ENCODE peak calls at places on chromosomes 13 and 19, in ten cellular contexts. O, E, C, J, M, I, H, S, U and N are unnamed samples.

GRCh38 chr13:93698016-93698613 is 471.5 kb downstream of the GPC6 start:
- DNase-seq in C (no peak), E (no peak), M (no peak), U (no peak), H (no peak), S (no peak), I (peak), O (no peak), J (no peak), N (no peak)

GRCh38 chr19:46579286-46579944 is 21.7 kb upstream of the CALM3 start:
- DNase-seq in M (peak), U (no peak), S (peak), I (no peak), O (no peak), J (peak), C (no peak), H (no peak), E (peak), N (no peak)

GRCh38 chr13:40063278-40063698 is 407.8 kb downstream of the COG6 start:
- DNase-seq in U (no peak), E (no peak), H (no peak), M (no peak), J (no peak), I (peak), C (no peak), S (no peak), O (peak), N (no peak)

GRCh38 chr13:28406728-28407266 is 88.1 kb downstream of the FLT1 start:
- DNase-seq in J (no peak), H (no peak), M (no peak), I (no peak), C (no peak), U (no peak), O (no peak), E (no peak), S (no peak), N (no peak)

GRCh38 chr13:64723735-64724134 is 2506.4 kb downstream of the PCDH9 start:
- DNase-seq in I (peak), U (no peak), C (no peak), M (no peak), O (no peak), S (no peak), E (no peak), J (no peak), H (no peak), N (no peak)

GRCh38 chr13:41590643-41591042 is 133.3 kb downstream of the RGCC start:
- DNase-seq in J (no peak), H (no peak), E (no peak), O (no peak), M (no peak), I (no peak), C (no peak), S (no peak), U (no peak), N (no peak)

GRCh38 chr13:60267498-60268202 is 103.9 kb upstream of the DIAPH3 start:
- DNase-seq in O (no peak), U (no peak), J (no peak), E (no peak), H (no peak), S (no peak), M (no peak), I (no peak), C (no peak), N (no peak)

GRCh38 chr19:44600466-44600865 is 12.9 kb upstream of the IGSF23 start:
- DNase-seq in E (no peak), J (no peak), H (no peak), O (no peak), S (no peak), C (no peak), I (no peak), U (no peak), M (no peak), N (no peak)

GRCh38 chr13:43597599-43597945 is 189.2 kb downstream of the ENOX1 start:
- DNase-seq in E (no peak), O (no peak), U (no peak), C (no peak), M (no peak), I (no peak), H (no peak), S (no peak), J (no peak), N (no peak)

GRCh38 chr19:55353803-55354697 is 469 bp downstream of the COX6B2 start:
- DNase-seq in J (peak), I (no peak), C (no peak), O (no peak), M (peak), H (no peak), E (peak), S (no peak), U (no peak), N (peak)

GRCh38 chr13:30615851-30616311 is 1.8 kb upstream of the USPL1 start:
- DNase-seq in O (peak), E (no peak), M (no peak), U (no peak), H (no peak), I (peak), J (no peak), C (no peak), S (no peak), N (no peak)

GRCh38 chr13:42796747-42797356 is 15.5 kb downstream of the FAM216B start:
- DNase-seq in C (no peak), O (no peak), J (no peak), S (no peak), H (no peak), U (no peak), E (no peak), I (no peak), M (no peak), N (no peak)

GRCh38 chr13:44667950-44668349 is 91.8 kb upstream of the TSC22D1 start:
- DNase-seq in O (no peak), E (no peak), U (no peak), H (no peak), J (no peak), S (no peak), M (no peak), C (no peak), I (peak), N (no peak)

GRCh38 chr19:294341-294818 is 3.2 kb upstream of the PLPP2 start:
- DNase-seq in H (no peak), C (no peak), E (no peak), I (no peak), J (no peak), S (no peak), O (no peak), U (no peak), M (no peak), N (no peak)

GRCh38 chr13:49098771-49099512 is 121.2 kb upstream of the MLNR start:
- DNase-seq in M (no peak), O (no peak), H (no peak), E (no peak), S (no peak), C (no peak), I (no peak), U (no peak), J (no peak), N (no peak)

GRCh38 chr13:36919833-36920611 is at the start of gene SMAD9:
- DNase-seq in O (peak), M (peak), H (no peak), U (peak), E (peak), C (peak), S (peak), I (peak), J (no peak), N (no peak)

GRCh38 chr19:8306235-8307054 is 1.7 kb downstream of the CD320 start:
- DNase-seq in U (no peak), C (peak), E (peak), I (no peak), M (no peak), J (no peak), H (no peak), O (no peak), S (no peak), N (no peak)

GRCh38 chr19:4914736-4915501 is 5.6 kb downstream of the UHRF1 start:
- DNase-seq in O (no peak), E (peak), M (peak), J (peak), U (no peak), S (no peak), C (no peak), H (no peak), I (no peak), N (peak)